ENCODE peak calls at places on chromosomes 11 and 22, in six cellular contexts. One of them, this sample, is unnamed.

GRCh38 chr11:3041699-3042098 is 15.5 kb downstream of the CARS1 start:
- DNase-seq in stomach: no peak
- DNase-seq in OCI-LY7: no peak
- DNase-seq in choroid plexus epithelial cell: no peak
- DNase-seq in left ventricle myocardium inferior: peak
- DNase-seq in fibroblast of mammary gland: no peak
- DNase-seq in this sample: peak

GRCh38 chr22:46652930-46653331 is 32.7 kb downstream of the GRAMD4 start:
- DNase-seq in stomach: no peak
- DNase-seq in OCI-LY7: no peak
- DNase-seq in choroid plexus epithelial cell: peak
- DNase-seq in left ventricle myocardium inferior: peak
- DNase-seq in fibroblast of mammary gland: peak
- DNase-seq in this sample: no peak

GRCh38 chr11:70323811-70324210 is 53.3 kb downstream of the PPFIA1 start:
- DNase-seq in stomach: no peak
- DNase-seq in OCI-LY7: no peak
- DNase-seq in choroid plexus epithelial cell: peak
- DNase-seq in left ventricle myocardium inferior: no peak
- DNase-seq in fibroblast of mammary gland: peak
- DNase-seq in this sample: no peak

GRCh38 chr11:60830478-60831142 is 11.3 kb upstream of the CCDC86 start:
- DNase-seq in stomach: no peak
- DNase-seq in OCI-LY7: no peak
- DNase-seq in choroid plexus epithelial cell: no peak
- DNase-seq in left ventricle myocardium inferior: no peak
- DNase-seq in fibroblast of mammary gland: no peak
- DNase-seq in this sample: no peak

GRCh38 chr22:38543822-38544221 is 26.2 kb downstream of the DMC1 start:
- DNase-seq in stomach: no peak
- DNase-seq in OCI-LY7: peak
- DNase-seq in choroid plexus epithelial cell: no peak
- DNase-seq in left ventricle myocardium inferior: no peak
- DNase-seq in fibroblast of mammary gland: no peak
- DNase-seq in this sample: no peak

GRCh38 chr22:17786435-17787158 is 12.3 kb upstream of the BID start:
- DNase-seq in stomach: peak
- DNase-seq in OCI-LY7: peak
- DNase-seq in choroid plexus epithelial cell: peak
- DNase-seq in left ventricle myocardium inferior: peak
- DNase-seq in fibroblast of mammary gland: peak
- DNase-seq in this sample: no peak

GRCh38 chr11:86781546-86781945 is 18.8 kb upstream of the PRSS23 start:
- DNase-seq in stomach: no peak
- DNase-seq in OCI-LY7: no peak
- DNase-seq in choroid plexus epithelial cell: no peak
- DNase-seq in left ventricle myocardium inferior: no peak
- DNase-seq in fibroblast of mammary gland: no peak
- DNase-seq in this sample: no peak

GRCh38 chr11:77821349-77821851 is 456 bp downstream of the AAMDC start:
- DNase-seq in stomach: no peak
- DNase-seq in OCI-LY7: peak
- DNase-seq in choroid plexus epithelial cell: peak
- DNase-seq in left ventricle myocardium inferior: peak
- DNase-seq in fibroblast of mammary gland: peak
- DNase-seq in this sample: peak

GRCh38 chr11:10308208-10308954 is 3.5 kb downstream of the ADM start:
- DNase-seq in stomach: no peak
- DNase-seq in OCI-LY7: no peak
- DNase-seq in choroid plexus epithelial cell: peak
- DNase-seq in left ventricle myocardium inferior: no peak
- DNase-seq in fibroblast of mammary gland: no peak
- DNase-seq in this sample: no peak

GRCh38 chr11:128837627-128838026 is 29.5 kb downstream of the KCNJ1 start:
- DNase-seq in stomach: no peak
- DNase-seq in OCI-LY7: peak
- DNase-seq in choroid plexus epithelial cell: no peak
- DNase-seq in left ventricle myocardium inferior: no peak
- DNase-seq in fibroblast of mammary gland: no peak
- DNase-seq in this sample: no peak

GRCh38 chr22:49667236-49667635 is 160.4 kb downstream of the BRD1 start:
- DNase-seq in stomach: no peak
- DNase-seq in OCI-LY7: peak
- DNase-seq in choroid plexus epithelial cell: no peak
- DNase-seq in left ventricle myocardium inferior: peak
- DNase-seq in fibroblast of mammary gland: no peak
- DNase-seq in this sample: no peak

GRCh38 chr11:102971766-102972165 is 16.2 kb upstream of the MMP13 start:
- DNase-seq in stomach: no peak
- DNase-seq in OCI-LY7: no peak
- DNase-seq in choroid plexus epithelial cell: no peak
- DNase-seq in left ventricle myocardium inferior: no peak
- DNase-seq in fibroblast of mammary gland: peak
- DNase-seq in this sample: no peak

GRCh38 chr11:10990637-10991036 is 132.8 kb upstream of the ZBED5 start:
- DNase-seq in stomach: no peak
- DNase-seq in OCI-LY7: no peak
- DNase-seq in choroid plexus epithelial cell: no peak
- DNase-seq in left ventricle myocardium inferior: no peak
- DNase-seq in fibroblast of mammary gland: peak
- DNase-seq in this sample: no peak

GRCh38 chr22:50309601-50309991 is 2.1 kb upstream of the PLXNB2 start:
- DNase-seq in stomach: no peak
- DNase-seq in OCI-LY7: no peak
- DNase-seq in choroid plexus epithelial cell: no peak
- DNase-seq in left ventricle myocardium inferior: no peak
- DNase-seq in fibroblast of mammary gland: no peak
- DNase-seq in this sample: no peak

GRCh38 chr11:30346068-30346688 is 23.3 kb downstream of the ARL14EP start:
- DNase-seq in stomach: no peak
- DNase-seq in OCI-LY7: peak
- DNase-seq in choroid plexus epithelial cell: peak
- DNase-seq in left ventricle myocardium inferior: no peak
- DNase-seq in fibroblast of mammary gland: peak
- DNase-seq in this sample: no peak

GRCh38 chr11:102341844-102342318 is 5.1 kb upstream of the BIRC2 start:
- DNase-seq in stomach: peak
- DNase-seq in OCI-LY7: peak
- DNase-seq in choroid plexus epithelial cell: peak
- DNase-seq in left ventricle myocardium inferior: peak
- DNase-seq in fibroblast of mammary gland: peak
- DNase-seq in this sample: peak

GRCh38 chr11:5618807-5619206 is 6.0 kb upstream of the TRIM34 start:
- DNase-seq in stomach: no peak
- DNase-seq in OCI-LY7: no peak
- DNase-seq in choroid plexus epithelial cell: peak
- DNase-seq in left ventricle myocardium inferior: no peak
- DNase-seq in fibroblast of mammary gland: peak
- DNase-seq in this sample: no peak

GRCh38 chr22:46057206-46057605 is 80.2 kb upstream of the WNT7B start:
- DNase-seq in stomach: peak
- DNase-seq in OCI-LY7: peak
- DNase-seq in choroid plexus epithelial cell: no peak
- DNase-seq in left ventricle myocardium inferior: peak
- DNase-seq in fibroblast of mammary gland: peak
- DNase-seq in this sample: peak

GRCh38 chr11:1402355-1402754 is 12.6 kb downstream of the BRSK2 start:
- DNase-seq in stomach: no peak
- DNase-seq in OCI-LY7: no peak
- DNase-seq in choroid plexus epithelial cell: no peak
- DNase-seq in left ventricle myocardium inferior: no peak
- DNase-seq in fibroblast of mammary gland: no peak
- DNase-seq in this sample: no peak

GRCh38 chr11:76172583-76172982 is 33.7 kb downstream of the WNT11 start:
- DNase-seq in stomach: no peak
- DNase-seq in OCI-LY7: no peak
- DNase-seq in choroid plexus epithelial cell: no peak
- DNase-seq in left ventricle myocardium inferior: no peak
- DNase-seq in fibroblast of mammary gland: no peak
- DNase-seq in this sample: no peak

GRCh38 chr11:70068950-70069349 is 9.2 kb upstream of the ANO1 start:
- DNase-seq in stomach: no peak
- DNase-seq in OCI-LY7: no peak
- DNase-seq in choroid plexus epithelial cell: no peak
- DNase-seq in left ventricle myocardium inferior: no peak
- DNase-seq in fibroblast of mammary gland: no peak
- DNase-seq in this sample: no peak

GRCh38 chr11:88304352-88304751 is 33.2 kb downstream of the CTSC start:
- DNase-seq in stomach: no peak
- DNase-seq in OCI-LY7: no peak
- DNase-seq in choroid plexus epithelial cell: no peak
- DNase-seq in left ventricle myocardium inferior: no peak
- DNase-seq in fibroblast of mammary gland: no peak
- DNase-seq in this sample: no peak

GRCh38 chr11:69114811-69115523 is 40.8 kb upstream of the SMIM38 start:
- DNase-seq in stomach: peak
- DNase-seq in OCI-LY7: no peak
- DNase-seq in choroid plexus epithelial cell: no peak
- DNase-seq in left ventricle myocardium inferior: no peak
- DNase-seq in fibroblast of mammary gland: no peak
- DNase-seq in this sample: no peak

GRCh38 chr11:64687641-64688533 is 35.1 kb downstream of the NRXN2 start:
- DNase-seq in stomach: no peak
- DNase-seq in OCI-LY7: no peak
- DNase-seq in choroid plexus epithelial cell: no peak
- DNase-seq in left ventricle myocardium inferior: no peak
- DNase-seq in fibroblast of mammary gland: no peak
- DNase-seq in this sample: no peak

GRCh38 chr11:14578551-14578956 is 58.4 kb upstream of the PSMA1 start:
- DNase-seq in stomach: peak
- DNase-seq in OCI-LY7: peak
- DNase-seq in choroid plexus epithelial cell: peak
- DNase-seq in left ventricle myocardium inferior: no peak
- DNase-seq in fibroblast of mammary gland: peak
- DNase-seq in this sample: no peak

DNA sequence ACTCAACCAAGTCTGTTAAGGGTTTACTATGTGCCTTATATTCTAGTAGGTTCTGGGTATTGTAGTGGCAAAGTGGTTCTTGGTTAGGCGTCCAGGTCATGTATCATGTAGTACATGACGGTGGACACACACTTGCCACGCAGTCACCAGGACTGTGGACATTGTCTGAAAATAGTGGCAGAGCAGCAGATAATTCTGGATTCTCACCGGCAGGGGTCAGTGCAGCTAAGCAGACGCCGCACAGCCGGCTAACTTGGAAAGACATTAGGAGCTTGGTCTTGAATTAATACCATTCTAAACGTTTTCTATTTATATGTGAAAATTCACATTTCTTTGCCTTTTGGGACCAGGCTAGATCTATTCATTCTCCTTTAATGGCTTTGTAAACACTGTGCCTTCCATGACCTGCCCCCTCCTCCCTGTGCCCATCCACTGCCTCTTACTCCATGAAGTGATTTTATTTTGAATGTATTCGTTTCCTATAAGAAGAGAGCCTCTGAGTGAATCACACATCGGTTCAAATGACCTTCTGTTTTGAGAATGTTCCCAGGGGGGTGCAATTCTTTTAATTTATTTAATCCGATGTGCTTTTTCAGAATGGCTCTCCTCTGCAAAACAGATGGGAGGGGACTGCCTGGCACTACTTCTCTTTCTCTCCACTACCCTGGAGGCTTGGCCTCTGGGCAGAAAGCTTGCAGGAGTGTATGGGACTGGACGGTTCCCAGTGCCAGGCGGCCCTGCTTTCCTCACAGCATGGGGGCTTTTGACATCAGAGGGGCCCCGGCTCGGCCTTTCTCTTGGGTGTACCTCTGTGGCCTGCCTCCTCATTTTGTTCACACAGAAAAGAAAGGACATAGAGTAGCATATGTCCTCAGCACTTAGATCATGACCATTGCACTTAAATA is 378.0 kb downstream of the NTM start:
- DNase-seq in stomach: peak
- DNase-seq in OCI-LY7: peak
- DNase-seq in choroid plexus epithelial cell: peak
- DNase-seq in left ventricle myocardium inferior: peak
- DNase-seq in fibroblast of mammary gland: peak
- DNase-seq in this sample: peak
- TF ChIP-seq CTCF in stomach: peak
- TF ChIP-seq CTCF in OCI-LY7: peak
- TF ChIP-seq CTCF in choroid plexus epithelial cell: peak
- TF ChIP-seq CTCF in left ventricle myocardium inferior: peak
- TF ChIP-seq CTCF in fibroblast of mammary gland: peak
- TF ChIP-seq CTCF in this sample: peak

GRCh38 chr11:16603245-16603644 is 135.2 kb upstream of the C11orf58 start:
- DNase-seq in stomach: no peak
- DNase-seq in OCI-LY7: no peak
- DNase-seq in choroid plexus epithelial cell: no peak
- DNase-seq in left ventricle myocardium inferior: no peak
- DNase-seq in fibroblast of mammary gland: no peak
- DNase-seq in this sample: no peak
- TF ChIP-seq CTCF in stomach: no peak
- TF ChIP-seq CTCF in OCI-LY7: no peak
- TF ChIP-seq CTCF in choroid plexus epithelial cell: no peak
- TF ChIP-seq CTCF in left ventricle myocardium inferior: peak
- TF ChIP-seq CTCF in fibroblast of mammary gland: no peak
- TF ChIP-seq CTCF in this sample: no peak

GRCh38 chr11:83845797-83846196 is 559.6 kb upstream of the CCDC90B start:
- DNase-seq in stomach: no peak
- DNase-seq in OCI-LY7: no peak
- DNase-seq in choroid plexus epithelial cell: no peak
- DNase-seq in left ventricle myocardium inferior: no peak
- DNase-seq in fibroblast of mammary gland: no peak
- DNase-seq in this sample: no peak
- TF ChIP-seq CTCF in stomach: no peak
- TF ChIP-seq CTCF in OCI-LY7: no peak
- TF ChIP-seq CTCF in choroid plexus epithelial cell: no peak
- TF ChIP-seq CTCF in left ventricle myocardium inferior: no peak
- TF ChIP-seq CTCF in fibroblast of mammary gland: no peak
- TF ChIP-seq CTCF in this sample: no peak

GRCh38 chr22:30555282-30556210 is 9.0 kb upstream of the SEC14L6 start:
- DNase-seq in stomach: no peak
- DNase-seq in OCI-LY7: no peak
- DNase-seq in choroid plexus epithelial cell: no peak
- DNase-seq in left ventricle myocardium inferior: no peak
- DNase-seq in fibroblast of mammary gland: no peak
- DNase-seq in this sample: no peak
- TF ChIP-seq CTCF in stomach: no peak
- TF ChIP-seq CTCF in OCI-LY7: no peak
- TF ChIP-seq CTCF in choroid plexus epithelial cell: no peak
- TF ChIP-seq CTCF in left ventricle myocardium inferior: no peak
- TF ChIP-seq CTCF in fibroblast of mammary gland: no peak
- TF ChIP-seq CTCF in this sample: no peak

This sample was measured in body of pancreas.